ENCODE peak calls at places on chromosomes 6 and 20, in four cellular contexts. One of them, this sample, is unnamed.

GRCh38 chr20:44615876-44616603 is 33.7 kb downstream of the PKIG start:
- DNase-seq in iPS DF 6.9: no peak
- DNase-seq in CD8-positive, alpha-beta memory T cell: peak; percentile 25
- DNase-seq in tibial artery: no peak
- DNase-seq in this sample: no peak

GRCh38 chr20:1567392-1568165 is 10.1 kb upstream of the SIRPD start:
- DNase-seq in CD8-positive, alpha-beta memory T cell: no peak
- DNase-seq in tibial artery: no peak
- DNase-seq in iPS DF 6.9: no peak
- DNase-seq in this sample: no peak

GRCh38 chr6:111921108-111921507 is 47.9 kb upstream of the FYN start:
- DNase-seq in CD8-positive, alpha-beta memory T cell: no peak
- DNase-seq in iPS DF 6.9: no peak
- DNase-seq in tibial artery: no peak
- DNase-seq in this sample: no peak

GRCh38 chr20:14897608-14898007 is 560.2 kb upstream of the FLRT3 start:
- DNase-seq in iPS DF 6.9: no peak
- DNase-seq in CD8-positive, alpha-beta memory T cell: no peak
- DNase-seq in tibial artery: no peak
- DNase-seq in this sample: no peak

GRCh38 chr6:83057705-83058321 is 7.8 kb downstream of the UBE3D start:
- DNase-seq in tibial artery: no peak
- DNase-seq in iPS DF 6.9: no peak
- DNase-seq in CD8-positive, alpha-beta memory T cell: no peak
- DNase-seq in this sample: peak; percentile 34

GRCh38 chr6:38020593-38020992 is 201.1 kb downstream of the ZFAND3 start:
- DNase-seq in tibial artery: no peak
- DNase-seq in iPS DF 6.9: no peak
- DNase-seq in CD8-positive, alpha-beta memory T cell: no peak
- DNase-seq in this sample: no peak

GRCh38 chr6:8277769-8278168 is 157.6 kb downstream of the SLC35B3 start:
- DNase-seq in CD8-positive, alpha-beta memory T cell: no peak
- DNase-seq in tibial artery: no peak
- DNase-seq in iPS DF 6.9: no peak
- DNase-seq in this sample: no peak

GRCh38 chr6:2611092-2611491 is 139.6 kb downstream of the MYLK4 start:
- DNase-seq in iPS DF 6.9: no peak
- DNase-seq in CD8-positive, alpha-beta memory T cell: no peak
- DNase-seq in tibial artery: no peak
- DNase-seq in this sample: no peak

GRCh38 chr6:126033696-126034095 is 47.4 kb downstream of the TRMT11 start:
- DNase-seq in tibial artery: no peak
- DNase-seq in iPS DF 6.9: no peak
- DNase-seq in CD8-positive, alpha-beta memory T cell: no peak
- DNase-seq in this sample: peak; percentile 63

GRCh38 chr20:41717464-41717863 is 99.3 kb upstream of the CHD6 start:
- DNase-seq in tibial artery: no peak
- DNase-seq in iPS DF 6.9: no peak
- DNase-seq in CD8-positive, alpha-beta memory T cell: no peak
- DNase-seq in this sample: no peak

GRCh38 chr6:13715444-13715883 is 3.8 kb upstream of the RANBP9 start:
- DNase-seq in tibial artery: no peak
- DNase-seq in iPS DF 6.9: no peak
- DNase-seq in CD8-positive, alpha-beta memory T cell: no peak
- DNase-seq in this sample: no peak

GRCh38 chr6:107083921-107084320 is 31.4 kb downstream of the BEND3 start:
- DNase-seq in tibial artery: no peak
- DNase-seq in CD8-positive, alpha-beta memory T cell: no peak
- DNase-seq in iPS DF 6.9: no peak
- DNase-seq in this sample: no peak

GRCh38 chr6:89044988-89045387 is 35.6 kb upstream of the PNRC1 start:
- DNase-seq in CD8-positive, alpha-beta memory T cell: no peak
- DNase-seq in iPS DF 6.9: no peak
- DNase-seq in tibial artery: no peak
- DNase-seq in this sample: no peak

GRCh38 chr6:139369568-139370046 is 4.8 kb downstream of the CITED2 start:
- DNase-seq in iPS DF 6.9: no peak
- DNase-seq in CD8-positive, alpha-beta memory T cell: peak; percentile 46
- DNase-seq in tibial artery: no peak
- DNase-seq in this sample: peak; percentile 53

GRCh38 chr20:61682114-61682997 is 383.3 kb downstream of the TAF4 start:
- DNase-seq in iPS DF 6.9: no peak
- DNase-seq in tibial artery: no peak
- DNase-seq in CD8-positive, alpha-beta memory T cell: no peak
- DNase-seq in this sample: no peak

GRCh38 chr20:52025938-52026337 is 165.6 kb downstream of the ZFP64 start:
- DNase-seq in iPS DF 6.9: no peak
- DNase-seq in tibial artery: no peak
- DNase-seq in CD8-positive, alpha-beta memory T cell: no peak
- DNase-seq in this sample: no peak

GRCh38 chr6:40713002-40713719 is 126.0 kb upstream of the LRFN2 start:
- DNase-seq in iPS DF 6.9: no peak
- DNase-seq in CD8-positive, alpha-beta memory T cell: no peak
- DNase-seq in tibial artery: no peak
- DNase-seq in this sample: no peak

GRCh38 chr6:40714576-40715500 is 127.7 kb upstream of the LRFN2 start:
- DNase-seq in iPS DF 6.9: no peak
- DNase-seq in CD8-positive, alpha-beta memory T cell: no peak
- DNase-seq in tibial artery: no peak
- DNase-seq in this sample: no peak

GRCh38 chr6:40708049-40708448 is 120.9 kb upstream of the LRFN2 start:
- DNase-seq in tibial artery: no peak
- DNase-seq in CD8-positive, alpha-beta memory T cell: no peak
- DNase-seq in iPS DF 6.9: no peak
- DNase-seq in this sample: no peak

GRCh38 chr6:40714143-40714542 is 127.0 kb upstream of the LRFN2 start:
- DNase-seq in tibial artery: no peak
- DNase-seq in CD8-positive, alpha-beta memory T cell: no peak
- DNase-seq in iPS DF 6.9: no peak
- DNase-seq in this sample: no peak

DNA sequence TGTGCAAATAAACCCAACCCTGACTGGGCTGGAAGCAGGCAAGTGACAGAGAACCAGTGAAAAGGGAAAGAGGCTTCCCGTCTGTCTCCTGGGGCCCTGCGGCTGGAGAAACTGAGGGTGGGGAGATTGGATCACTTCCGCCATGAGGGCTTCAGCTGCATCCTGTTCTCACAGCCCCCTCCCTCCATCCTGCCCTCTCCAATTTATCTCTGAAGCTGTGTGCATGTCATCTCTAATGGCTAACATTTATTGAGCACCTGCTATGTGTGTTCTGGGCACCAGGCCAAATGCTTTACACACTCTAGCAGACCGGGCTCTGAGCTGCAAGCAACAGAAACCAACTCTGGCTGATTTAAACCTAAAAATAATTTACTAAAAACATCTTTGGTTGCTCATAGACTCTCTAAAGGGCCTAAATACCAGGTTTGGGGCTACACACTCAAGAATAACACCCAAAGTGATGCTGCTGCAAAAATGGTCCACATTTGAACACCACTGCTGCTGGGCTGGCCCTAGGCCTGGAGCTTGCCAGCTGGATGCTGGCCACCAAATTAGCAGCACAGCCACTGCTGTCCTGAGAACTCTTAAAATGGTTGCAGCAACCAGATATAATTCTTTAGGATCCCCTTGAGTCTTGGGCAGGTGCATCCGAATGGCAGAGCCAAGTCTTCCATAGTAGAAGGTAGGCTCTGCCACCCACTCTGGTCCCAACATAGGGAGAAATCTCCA is 123.6 kb upstream of the LRFN2 start:
- DNase-seq in tibial artery: no peak
- DNase-seq in iPS DF 6.9: no peak
- DNase-seq in CD8-positive, alpha-beta memory T cell: no peak
- DNase-seq in this sample: no peak
- H3K4me1 ChIP-seq in tibial artery: no peaks in the 10 kb centered on the region
- H3K4me1 ChIP-seq in iPS DF 6.9: no peaks in the 10 kb centered on the region
- H3K4me1 ChIP-seq in CD8-positive, alpha-beta memory T cell: no peaks in the 10 kb centered on the region
- H3K4me1 ChIP-seq in this sample: no peaks in the 10 kb centered on the region

GRCh38 chr6:11434565-11435326 is 102.8 kb upstream of the TMEM170B start:
- DNase-seq in tibial artery: no peak
- DNase-seq in iPS DF 6.9: no peak
- DNase-seq in CD8-positive, alpha-beta memory T cell: no peak
- DNase-seq in this sample: no peak
- H3K27ac ChIP-seq in tibial artery: peak overlapping the region; percentile 82
- H3K27ac ChIP-seq in iPS DF 6.9: no peak overlapping the region
- H3K27ac ChIP-seq in CD8-positive, alpha-beta memory T cell: no peak overlapping the region
- H3K27ac ChIP-seq in this sample: no peak overlapping the region

GRCh38 chr6:157551041-157551832 is 170.2 kb downstream of the ZDHHC14 start:
- DNase-seq in CD8-positive, alpha-beta memory T cell: no peak
- DNase-seq in tibial artery: peak; percentile 37
- DNase-seq in iPS DF 6.9: no peak
- DNase-seq in this sample: no peak

GRCh38 chr6:157548635-157549467 is 167.9 kb downstream of the ZDHHC14 start:
- DNase-seq in iPS DF 6.9: no peak
- DNase-seq in tibial artery: no peak
- DNase-seq in CD8-positive, alpha-beta memory T cell: no peak
- DNase-seq in this sample: no peak

GRCh38 chr6:157547112-157547511 is 166.1 kb downstream of the ZDHHC14 start:
- DNase-seq in tibial artery: no peak
- DNase-seq in iPS DF 6.9: no peak
- DNase-seq in CD8-positive, alpha-beta memory T cell: no peak
- DNase-seq in this sample: no peak

GRCh38 chr6:157550114-157550989 is 169.4 kb downstream of the ZDHHC14 start:
- DNase-seq in iPS DF 6.9: no peak
- DNase-seq in CD8-positive, alpha-beta memory T cell: peak; percentile 10
- DNase-seq in tibial artery: peak; percentile 6
- DNase-seq in this sample: no peak

DNA sequence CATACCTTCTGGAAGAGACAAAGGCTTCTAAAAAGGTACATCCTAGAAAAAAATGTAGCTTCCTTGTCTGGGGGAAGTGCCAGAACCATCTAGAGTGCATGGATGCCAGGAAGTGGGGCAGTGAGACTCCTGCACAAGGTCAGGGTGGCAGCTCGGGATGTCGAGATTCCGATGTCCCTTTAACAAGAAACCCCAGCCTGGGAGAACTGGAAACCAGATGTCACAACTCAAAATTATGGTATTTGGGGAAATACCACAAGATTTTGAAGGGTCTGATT is 168.4 kb downstream of the ZDHHC14 start:
- DNase-seq in tibial artery: no peak
- DNase-seq in CD8-positive, alpha-beta memory T cell: no peak
- DNase-seq in iPS DF 6.9: no peak
- DNase-seq in this sample: no peak
- H3K4me1 ChIP-seq in tibial artery: no peaks in the 10 kb centered on the region
- H3K4me1 ChIP-seq in CD8-positive, alpha-beta memory T cell: peaks cover 13% of the 10 kb centered on the region
- H3K4me1 ChIP-seq in iPS DF 6.9: peaks cover 9% of the 10 kb centered on the region
- H3K4me1 ChIP-seq in this sample: no peaks in the 10 kb centered on the region

DNA sequence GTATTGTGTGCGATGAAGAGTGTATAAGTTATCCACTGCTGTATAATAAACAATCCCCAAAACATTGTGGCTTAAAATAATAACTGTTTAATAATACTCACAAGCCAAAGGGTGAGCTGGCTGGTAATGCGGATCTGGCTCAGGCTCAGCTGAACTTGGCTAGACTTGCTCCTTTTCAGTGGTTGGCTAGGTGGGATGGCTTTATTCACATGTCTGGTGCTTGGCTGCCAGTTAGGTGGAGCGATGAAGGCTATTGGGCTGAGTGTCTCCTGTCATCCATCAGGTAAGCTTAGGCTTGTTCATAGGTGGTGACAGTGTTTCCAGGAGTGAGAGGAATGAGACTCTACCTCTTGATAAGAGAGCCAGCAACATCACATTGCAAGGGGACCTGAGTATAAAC is 135.0 kb upstream of the ASCC3 start:
- DNase-seq in iPS DF 6.9: no peak
- DNase-seq in CD8-positive, alpha-beta memory T cell: no peak
- DNase-seq in tibial artery: no peak
- DNase-seq in this sample: no peak
- H3K27ac ChIP-seq in iPS DF 6.9: no peak overlapping the region
- H3K27ac ChIP-seq in CD8-positive, alpha-beta memory T cell: no peak overlapping the region
- H3K27ac ChIP-seq in tibial artery: no peak overlapping the region
- H3K27ac ChIP-seq in this sample: no peak overlapping the region

DNA sequence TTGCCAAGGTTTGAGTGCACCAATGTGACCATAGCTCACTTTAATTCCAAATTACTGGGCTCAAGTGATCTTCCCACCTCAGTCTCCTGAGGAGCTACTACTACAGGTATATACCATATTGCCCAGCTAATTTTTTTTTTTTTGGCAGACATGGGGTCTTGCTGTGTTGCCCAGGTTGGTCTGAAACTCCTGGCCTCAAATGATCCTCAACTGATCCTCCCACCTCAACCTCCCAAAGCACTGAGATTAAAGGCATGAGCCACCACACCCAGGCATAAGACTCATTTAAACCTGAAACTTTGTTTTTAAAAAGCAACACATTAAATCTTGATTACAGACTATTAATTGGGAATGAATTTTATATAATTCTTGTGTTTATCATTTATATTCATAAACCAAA is 67.7 kb downstream of the ARHGAP18 start:
- DNase-seq in CD8-positive, alpha-beta memory T cell: no peak
- DNase-seq in iPS DF 6.9: no peak
- DNase-seq in tibial artery: no peak
- DNase-seq in this sample: no peak
- H3K4me1 ChIP-seq in CD8-positive, alpha-beta memory T cell: no peaks in the 10 kb centered on the region
- H3K4me1 ChIP-seq in iPS DF 6.9: peaks cover 2% of the 10 kb centered on the region
- H3K4me1 ChIP-seq in tibial artery: no peaks in the 10 kb centered on the region
- H3K4me1 ChIP-seq in this sample: no peaks in the 10 kb centered on the region

GRCh38 chr6:26350858-26351543 is 14.0 kb upstream of the BTN3A2 start:
- DNase-seq in CD8-positive, alpha-beta memory T cell: no peak
- DNase-seq in iPS DF 6.9: no peak
- DNase-seq in tibial artery: no peak
- DNase-seq in this sample: no peak

GRCh38 chr6:26349964-26350857 is 14.8 kb upstream of the BTN3A2 start:
- DNase-seq in iPS DF 6.9: no peak
- DNase-seq in tibial artery: no peak
- DNase-seq in CD8-positive, alpha-beta memory T cell: no peak
- DNase-seq in this sample: no peak

GRCh38 chr6:26354162-26354561 is 10.8 kb upstream of the BTN3A2 start:
- DNase-seq in iPS DF 6.9: no peak
- DNase-seq in CD8-positive, alpha-beta memory T cell: no peak
- DNase-seq in tibial artery: no peak
- DNase-seq in this sample: no peak

GRCh38 chr6:26352315-26352714 is 12.7 kb upstream of the BTN3A2 start:
- DNase-seq in iPS DF 6.9: no peak
- DNase-seq in CD8-positive, alpha-beta memory T cell: no peak
- DNase-seq in tibial artery: no peak
- DNase-seq in this sample: no peak

DNA sequence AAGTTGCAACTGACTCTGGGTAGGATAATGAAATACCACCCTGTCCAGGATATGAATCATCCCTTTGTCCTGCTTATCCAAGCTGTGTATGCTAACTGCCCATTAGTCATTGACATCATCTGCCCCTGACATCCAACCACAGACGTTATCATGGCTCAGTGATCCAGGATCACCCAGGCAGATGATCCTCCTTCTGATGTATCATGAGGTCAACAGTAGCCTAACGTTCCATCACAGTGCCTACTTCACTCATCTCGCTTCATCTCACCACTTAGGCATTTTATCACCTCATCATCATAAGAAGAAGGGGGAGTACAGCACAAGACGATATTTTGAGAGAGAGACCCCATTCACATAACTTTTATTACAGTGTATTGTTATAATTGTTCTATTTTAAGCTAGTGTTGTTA is 13.4 kb upstream of the BTN3A2 start:
- DNase-seq in tibial artery: no peak
- DNase-seq in CD8-positive, alpha-beta memory T cell: no peak
- DNase-seq in iPS DF 6.9: no peak
- DNase-seq in this sample: no peak
- H3K27ac ChIP-seq in tibial artery: no peak overlapping the region
- H3K27ac ChIP-seq in CD8-positive, alpha-beta memory T cell: peak overlapping the region; percentile 25
- H3K27ac ChIP-seq in iPS DF 6.9: no peak overlapping the region
- H3K27ac ChIP-seq in this sample: no peak overlapping the region

This sample was measured in CD4-positive, CD25-positive, alpha-beta regulatory T cell.